ENCODE peak calls at places on chromosomes 4 and X, in four cellular contexts. P is IMR-90, J is H1, V is K562. D is an unnamed sample.

GRCh38 chrX:2549874-2550273 is 49.1 kb upstream of the DHRSX start:
- DNase-seq in P (no peak), J (no peak), V (no peak), D (no peak)

GRCh38 chr4:81395239-81395638 is 76.5 kb downstream of the RASGEF1B start:
- DNase-seq in P (no peak), J (no peak), V (no peak), D (no peak)

GRCh38 chr4:185318679-185319078 is 77.0 kb downstream of the LRP2BP start:
- DNase-seq in P (no peak), J (no peak), V (peak; percentile 82), D (no peak)

GRCh38 chrX:48972214-48973164 is 845 bp upstream of the KCND1 start:
- DNase-seq in P (peak; percentile 41), J (peak; percentile 54), V (peak; percentile 77), D (peak; percentile 60)

GRCh38 chr4:48331577-48332340 is 9.6 kb upstream of the SLAIN2 start:
- DNase-seq in P (peak; percentile 66), J (no peak), V (no peak), D (no peak)

GRCh38 chr4:119057417-119057816 is 78.2 kb upstream of the MYOZ2 start:
- DNase-seq in P (no peak), J (no peak), V (no peak), D (no peak)

GRCh38 chr4:26183017-26183416 is 137.8 kb upstream of the RBPJ start:
- DNase-seq in P (peak; percentile 79), J (no peak), V (no peak), D (no peak)

GRCh38 chrX:30504309-30504708 is 73.3 kb downstream of the TASL start:
- DNase-seq in P (peak; percentile 41), J (no peak), V (peak; percentile 22), D (peak; percentile 30)

GRCh38 chr4:94576163-94576562 is 124.4 kb downstream of the PDLIM5 start:
- DNase-seq in P (no peak), J (no peak), V (no peak), D (no peak)

GRCh38 chr4:189374176-189374575 is 566.5 kb upstream of the FRG1 start:
- DNase-seq in P (no peak), J (no peak), V (no peak), D (no peak)

GRCh38 chrX:20309796-20310195 is 43.1 kb upstream of the RPS6KA3 start:
- DNase-seq in P (peak; percentile 73), J (no peak), V (no peak), D (no peak)

GRCh38 chr4:13313856-13314255 is 170.3 kb downstream of the RAB28 start:
- DNase-seq in P (no peak), J (no peak), V (no peak), D (no peak)

GRCh38 chr4:8079916-8080753 is 78.5 kb downstream of the ABLIM2 start:
- DNase-seq in P (no peak), J (no peak), V (no peak), D (no peak)

GRCh38 chrX:137171626-137172025 is 137.8 kb upstream of the GPR101 start:
- DNase-seq in P (no peak), J (no peak), V (no peak), D (no peak)

GRCh38 chr4:100588076-100588475 is 70.3 kb upstream of the EMCN start:
- DNase-seq in P (no peak), J (no peak), V (no peak), D (no peak)

GRCh38 chr4:81743731-81744465 is 272.2 kb upstream of the RASGEF1B start:
- DNase-seq in P (no peak), J (no peak), V (no peak), D (no peak)

GRCh38 chr4:5809216-5809776 is 83.6 kb downstream of the CRMP1 start:
- DNase-seq in P (peak; percentile 41), J (no peak), V (no peak), D (no peak)

GRCh38 chr4:2365054-2365912 is 53.2 kb downstream of the ZFYVE28 start:
- DNase-seq in P (no peak), J (no peak), V (peak; percentile 48), D (no peak)

GRCh38 chr4:141391771-141392170 is 171.1 kb downstream of the ZNF330 start:
- DNase-seq in P (no peak), J (no peak), V (no peak), D (no peak)

GRCh38 chr4:3301450-3302163 is 8.8 kb downstream of the RGS12 start:
- DNase-seq in P (no peak), J (no peak), V (no peak), D (no peak)

GRCh38 chr4:70000713-70001112 is 4.9 kb downstream of the STATH start:
- DNase-seq in P (no peak), J (no peak), V (no peak), D (no peak)

GRCh38 chr4:142741995-142742394 is 104.1 kb downstream of the INPP4B start:
- DNase-seq in P (no peak), J (no peak), V (no peak), D (no peak)

GRCh38 chr4:2712261-2712842 is 43.8 kb downstream of the TNIP2 start:
- DNase-seq in P (no peak), J (no peak), V (peak; percentile 32), D (no peak)

GRCh38 chr4:156615066-156615514 is 356.5 kb downstream of the PDGFC start:
- DNase-seq in P (peak; percentile 92), J (no peak), V (no peak), D (no peak)

GRCh38 chrX:2629316-2630168 is 61.6 kb upstream of the CD99 start:
- DNase-seq in P (no peak), J (no peak), V (peak; percentile 51), D (no peak)

GRCh38 chr4:100289980-100290379 is 99.7 kb upstream of the DDIT4L start:
- DNase-seq in P (no peak), J (no peak), V (no peak), D (no peak)

GRCh38 chr4:85409251-85409650 is 65.7 kb upstream of the ARHGAP24 start:
- DNase-seq in P (no peak), J (no peak), V (no peak), D (no peak)

GRCh38 chr4:70833701-70834100 is 6.0 kb downstream of the GRSF1 start:
- DNase-seq in P (peak; percentile 16), J (no peak), V (no peak), D (no peak)

GRCh38 chr4:123892997-123893745 is 496.6 kb downstream of the SPRY1 start:
- DNase-seq in P (peak; percentile 24), J (no peak), V (no peak), D (no peak)

GRCh38 chr4:73608677-73609594 is 11.3 kb downstream of the RASSF6 start:
- DNase-seq in P (peak; percentile 49), J (no peak), V (no peak), D (no peak)

GRCh38 chr4:87045659-87046058 is 110.8 kb downstream of the AFF1 start:
- DNase-seq in P (no peak), J (no peak), V (no peak), D (no peak)

GRCh38 chr4:87041142-87041541 is 106.3 kb downstream of the AFF1 start:
- DNase-seq in P (peak; percentile 52), J (no peak), V (no peak), D (no peak)

GRCh38 chr4:87044511-87045369 is 109.9 kb downstream of the AFF1 start:
- DNase-seq in P (no peak), J (no peak), V (peak; percentile 60), D (no peak)

GRCh38 chr4:87042221-87042620 is 107.4 kb downstream of the AFF1 start:
- DNase-seq in P (no peak), J (no peak), V (no peak), D (no peak)

DNA sequence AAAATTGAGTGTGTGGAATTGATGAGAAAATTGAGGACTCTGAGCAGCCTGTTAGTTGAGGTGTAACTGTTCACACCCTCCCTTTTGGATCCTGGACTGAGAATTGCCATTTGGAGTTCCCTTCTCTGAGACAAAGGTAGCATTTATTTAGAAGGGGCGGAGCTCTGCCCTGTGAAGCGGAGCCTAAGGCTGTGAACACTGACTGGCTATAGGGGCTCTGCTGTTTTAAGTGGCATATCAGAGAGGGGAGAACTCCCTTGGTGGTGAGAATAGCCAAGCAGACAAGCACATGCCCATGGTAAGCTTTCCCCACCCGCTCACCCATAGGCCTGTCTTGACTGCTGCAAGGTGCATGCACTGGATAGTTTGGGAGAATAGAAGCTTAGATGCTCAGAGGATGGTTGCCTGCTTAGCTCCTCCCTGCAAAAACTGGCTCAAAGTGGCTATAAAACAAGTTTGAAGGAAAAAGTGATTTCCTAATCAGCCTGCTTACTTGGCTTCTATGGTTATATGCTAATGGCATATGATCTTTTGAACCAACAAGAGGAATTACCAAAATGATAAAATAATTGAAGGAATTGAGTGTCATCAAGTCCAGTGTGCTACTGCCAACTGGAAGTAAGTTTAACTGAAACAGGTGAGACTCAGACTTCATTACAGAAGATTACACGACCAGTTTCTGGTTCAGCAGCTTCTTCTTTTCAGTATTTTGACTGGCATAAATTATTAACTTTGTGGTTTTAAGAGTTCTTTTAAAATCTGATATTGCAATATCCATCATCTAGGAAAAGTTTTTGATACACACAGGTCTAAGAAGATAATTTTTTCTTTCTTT is 108.4 kb downstream of the AFF1 start:
- DNase-seq in P (no peak), J (no peak), V (no peak), D (no peak)
- TF ChIP-seq RFX5 in P (no peak), J (no peak), V (no peak), D (no peak)

GRCh38 chrX:29318051-29318450 is 730.8 kb downstream of the IL1RAPL1 start:
- DNase-seq in P (peak; percentile 38), J (no peak), V (no peak), D (no peak)

DNA sequence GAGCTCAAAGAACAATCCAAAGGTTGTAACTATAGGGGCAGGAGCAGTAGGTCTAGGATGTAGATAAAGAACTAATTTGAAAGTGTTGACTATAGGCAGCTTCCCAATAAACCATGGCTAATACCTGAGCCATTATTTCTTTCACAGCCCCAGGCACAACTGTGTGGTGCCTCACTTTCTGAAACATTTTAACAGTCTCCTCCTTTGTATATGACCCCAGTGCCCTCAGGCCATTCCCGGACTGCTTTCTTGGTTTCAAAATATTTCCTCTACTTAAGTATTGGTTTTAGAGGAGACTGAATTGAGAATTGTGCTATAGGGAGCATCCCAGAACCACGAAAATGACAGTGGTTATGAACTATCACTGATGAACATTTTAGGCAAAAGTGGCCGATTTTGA is 728.7 kb downstream of the IL1RAPL1 start:
- DNase-seq in P (no peak), J (no peak), V (no peak), D (no peak)
- TF ChIP-seq RFX5 in P (no peak), J (no peak), V (no peak), D (no peak)

GRCh38 chr4:125370478-125370877 is 55.7 kb downstream of the FAT4 start:
- DNase-seq in P (no peak), J (no peak), V (no peak), D (no peak)

GRCh38 chr4:125368684-125369083 is 53.9 kb downstream of the FAT4 start:
- DNase-seq in P (peak; percentile 84), J (no peak), V (no peak), D (no peak)

GRCh38 chr4:125365731-125366130 is 51.0 kb downstream of the FAT4 start:
- DNase-seq in P (no peak), J (no peak), V (no peak), D (no peak)

GRCh38 chr4:125368161-125368560 is 53.4 kb downstream of the FAT4 start:
- DNase-seq in P (peak; percentile 70), J (no peak), V (no peak), D (no peak)

GRCh38 chr4:125369098-125369497 is 54.3 kb downstream of the FAT4 start:
- DNase-seq in P (no peak), J (no peak), V (no peak), D (no peak)
- TF ChIP-seq RFX5 in P (no peak), J (no peak), V (no peak), D (no peak)

DNA sequence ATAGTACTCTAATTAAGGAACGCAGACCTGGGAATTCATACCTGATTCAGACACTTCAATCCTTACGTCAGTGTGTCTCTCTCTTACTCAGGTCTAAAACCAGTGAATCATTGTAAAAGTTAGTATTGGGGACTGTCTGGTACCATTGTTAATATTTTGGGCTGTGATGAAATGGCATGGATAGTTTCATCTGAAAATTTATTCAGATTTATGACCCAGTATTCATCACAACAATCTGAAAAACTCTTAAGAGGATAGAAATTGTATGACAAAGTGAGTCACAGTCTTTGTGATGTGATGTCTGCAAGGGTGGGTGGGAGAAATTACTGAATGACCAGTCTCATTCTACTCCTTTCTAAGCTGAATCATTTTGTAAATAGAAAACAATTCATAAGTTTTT is 10.3 kb downstream of the FGF2 start:
- DNase-seq in P (peak; percentile 65), J (no peak), V (no peak), D (no peak)
- TF ChIP-seq RFX5 in P (no peak), J (no peak), V (no peak), D (no peak)

D was measured in A549.